ENCODE peak calls at places on chromosome 5, in six cellular contexts. L is transverse colon, B is HS-27A, G is frontal cortex, O is iPS DF 19.7, V is SW480. K is an unnamed sample.

GRCh38 chr5:10595678-10596309 is 31.9 kb downstream of the ANKRD33B start:
- DNase-seq in L (no peak), B (peak), G (peak), O (no peak), V (peak), K (peak)

GRCh38 chr5:159309689-159310433 is 20.4 kb downstream of the IL12B start:
- DNase-seq in L (no peak), B (no peak), G (no peak), O (no peak), V (no peak), K (no peak)

GRCh38 chr5:141529002-141529401 is 40.1 kb downstream of the PCDHGC5 start:
- DNase-seq in L (no peak), B (no peak), G (no peak), O (no peak), V (no peak), K (no peak)

GRCh38 chr5:154311362-154311761 is 120.8 kb downstream of the GALNT10 start:
- DNase-seq in L (no peak), B (no peak), G (no peak), O (no peak), V (no peak), K (no peak)

GRCh38 chr5:141786700-141787099 is 91.5 kb downstream of the PCDH1 start:
- DNase-seq in L (no peak), B (no peak), G (no peak), O (no peak), V (no peak), K (no peak)

GRCh38 chr5:173668245-173668800 is 51.9 kb upstream of the BOD1 start:
- DNase-seq in L (no peak), B (no peak), G (no peak), O (no peak), V (no peak), K (no peak)

GRCh38 chr5:135375040-135375439 is 24.0 kb downstream of the MACROH2A1 start:
- DNase-seq in L (no peak), B (no peak), G (no peak), O (no peak), V (no peak), K (no peak)

GRCh38 chr5:172283862-172284274 is 304 bp upstream of the UBTD2 start:
- DNase-seq in L (peak), B (peak), G (peak), O (no peak), V (peak), K (no peak)

GRCh38 chr5:72436796-72437471 is 70.3 kb downstream of the ZNF366 start:
- DNase-seq in L (no peak), B (peak), G (no peak), O (no peak), V (no peak), K (no peak)

GRCh38 chr5:134101686-134102439 is 12.6 kb upstream of the TCF7 start:
- DNase-seq in L (peak), B (no peak), G (peak), O (no peak), V (peak), K (no peak)

GRCh38 chr5:34778451-34778850 is 60.5 kb upstream of the TTC23L start:
- DNase-seq in L (no peak), B (no peak), G (no peak), O (no peak), V (no peak), K (no peak)

GRCh38 chr5:123814796-123815479 is 303.0 kb downstream of the CSNK1G3 start:
- DNase-seq in L (no peak), B (no peak), G (no peak), O (no peak), V (no peak), K (peak)

GRCh38 chr5:175383350-175383749 is 60.6 kb downstream of the DRD1 start:
- DNase-seq in L (no peak), B (no peak), G (no peak), O (no peak), V (peak), K (no peak)

GRCh38 chr5:72394688-72395087 is 74.5 kb downstream of the PTCD2 start:
- DNase-seq in L (peak), B (no peak), G (no peak), O (no peak), V (no peak), K (peak)

GRCh38 chr5:179263391-179264052 is 81.7 kb downstream of the ADAMTS2 start:
- DNase-seq in L (peak), B (no peak), G (no peak), O (no peak), V (no peak), K (no peak)

GRCh38 chr5:102152906-102153787 is 142.9 kb downstream of the SLCO4C1 start:
- DNase-seq in L (no peak), B (no peak), G (peak), O (no peak), V (peak), K (peak)

GRCh38 chr5:133366966-133367365 is 245.4 kb downstream of the FSTL4 start:
- DNase-seq in L (no peak), B (no peak), G (no peak), O (no peak), V (no peak), K (no peak)

GRCh38 chr5:150469718-150470470 is 20.4 kb upstream of the RPS14 start:
- DNase-seq in L (no peak), B (peak), G (no peak), O (no peak), V (peak), K (peak)